ENCODE peak calls at places on chromosomes 12 and 14, in ten cellular contexts. B, F, J, Q, R, A, Y, W, D and L are unnamed samples.

GRCh38 chr12:105935981-105936380 is 202.8 kb downstream of the NUAK1 start:
- DNase-seq in W (no peak), R (no peak), A (no peak), B (peak; percentile 34), F (peak; percentile 74), D (no peak), J (no peak), Q (peak; percentile 49), Y (no peak), L (no peak)

GRCh38 chr14:90383731-90384542 is 12.9 kb upstream of the CALM1 start:
- DNase-seq in A (peak; percentile 23), F (peak; percentile 44), Q (peak; percentile 37), Y (peak; percentile 58), D (peak; percentile 74), R (peak; percentile 60), J (peak; percentile 50), B (peak; percentile 70), W (peak; percentile 72), L (peak; percentile 54)

GRCh38 chr14:33062476-33062875 is 123.8 kb downstream of the NPAS3 start:
- DNase-seq in Q (no peak), A (no peak), F (no peak), Y (no peak), D (no peak), R (no peak), W (no peak), B (no peak), J (no peak), L (no peak)

GRCh38 chr14:75979641-75980422 is 2.0 kb downstream of the TGFB3 start:
- DNase-seq in W (no peak), Q (no peak), F (no peak), D (peak; percentile 34), Y (peak; percentile 30), A (no peak), B (peak; percentile 29), J (no peak), R (peak; percentile 24), L (peak; percentile 27)

GRCh38 chr14:102342238-102342637 is 20.5 kb downstream of the CINP start:
- DNase-seq in B (no peak), Y (no peak), A (no peak), F (no peak), W (no peak), J (no peak), D (no peak), Q (no peak), R (no peak), L (no peak)

GRCh38 chr12:30806989-30807694 is 52.4 kb upstream of the CAPRIN2 start:
- DNase-seq in Q (peak; percentile 75), F (peak; percentile 60), A (no peak), J (peak; percentile 40), W (peak; percentile 67), R (peak; percentile 91), Y (no peak), D (peak; percentile 80), B (peak; percentile 86), L (no peak)

GRCh38 chr12:26863515-26863914 is 30.5 kb upstream of the ITPR2 start:
- DNase-seq in A (no peak), D (peak; percentile 33), J (peak; percentile 45), W (no peak), F (no peak), Y (no peak), B (peak; percentile 38), R (no peak), Q (peak; percentile 26), L (no peak)

GRCh38 chr12:58529897-58530296 is 390.4 kb downstream of the LRIG3 start:
- DNase-seq in J (no peak), R (peak; percentile 98), W (no peak), Q (peak; percentile 88), B (peak; percentile 95), F (peak; percentile 98), D (peak; percentile 93), A (no peak), Y (no peak), L (no peak)

GRCh38 chr14:98136019-98136418 is 1136.0 kb downstream of the BCL11B start:
- DNase-seq in F (no peak), Q (no peak), A (no peak), R (no peak), Y (no peak), D (no peak), J (no peak), W (no peak), B (no peak), L (no peak)

GRCh38 chr12:119036878-119037493 is 55.6 kb downstream of the SRRM4 start:
- DNase-seq in J (peak; percentile 57), Q (no peak), F (no peak), B (no peak), R (no peak), Y (no peak), A (no peak), W (peak; percentile 45), D (peak; percentile 1), L (no peak)

GRCh38 chr12:104680070-104680469 is 223.3 kb downstream of the CHST11 start:
- DNase-seq in R (no peak), B (peak; percentile 51), W (no peak), Y (no peak), J (peak; percentile 36), F (no peak), A (no peak), D (no peak), Q (peak; percentile 28), L (no peak)

GRCh38 chr12:26572131-26572530 is 260.9 kb downstream of the ITPR2 start:
- DNase-seq in J (no peak), W (no peak), A (no peak), B (peak; percentile 4), Y (no peak), D (no peak), R (no peak), Q (no peak), F (peak; percentile 3), L (no peak)

GRCh38 chr12:67415473-67415872 is 146.3 kb downstream of the CAND1 start:
- DNase-seq in Y (no peak), F (peak; percentile 27), D (peak; percentile 56), B (peak; percentile 74), R (peak; percentile 71), W (peak; percentile 52), A (no peak), J (peak; percentile 39), Q (peak; percentile 60), L (no peak)

GRCh38 chr12:130249376-130249775 is 87.1 kb downstream of the FZD10 start:
- DNase-seq in R (no peak), F (no peak), Q (no peak), B (no peak), A (no peak), W (no peak), J (no peak), Y (no peak), D (no peak), L (no peak)

GRCh38 chr12:123948401-123949117 is 24.1 kb downstream of the CCDC92 start:
- DNase-seq in W (no peak), J (peak; percentile 21), B (no peak), R (no peak), Q (no peak), F (no peak), A (no peak), Y (no peak), D (no peak), L (no peak)

GRCh38 chr12:132071001-132071810 is 72.9 kb downstream of the DDX51 start:
- DNase-seq in D (no peak), B (no peak), A (no peak), Y (no peak), Q (no peak), F (no peak), W (no peak), R (no peak), J (no peak), L (no peak)
- TF ChIP-seq CTCF in D (no peak), B (no peak), A (no peak), Y (no peak), Q (no peak), F (no peak), W (no peak), R (no peak), J (no peak), L (no peak)

DNA sequence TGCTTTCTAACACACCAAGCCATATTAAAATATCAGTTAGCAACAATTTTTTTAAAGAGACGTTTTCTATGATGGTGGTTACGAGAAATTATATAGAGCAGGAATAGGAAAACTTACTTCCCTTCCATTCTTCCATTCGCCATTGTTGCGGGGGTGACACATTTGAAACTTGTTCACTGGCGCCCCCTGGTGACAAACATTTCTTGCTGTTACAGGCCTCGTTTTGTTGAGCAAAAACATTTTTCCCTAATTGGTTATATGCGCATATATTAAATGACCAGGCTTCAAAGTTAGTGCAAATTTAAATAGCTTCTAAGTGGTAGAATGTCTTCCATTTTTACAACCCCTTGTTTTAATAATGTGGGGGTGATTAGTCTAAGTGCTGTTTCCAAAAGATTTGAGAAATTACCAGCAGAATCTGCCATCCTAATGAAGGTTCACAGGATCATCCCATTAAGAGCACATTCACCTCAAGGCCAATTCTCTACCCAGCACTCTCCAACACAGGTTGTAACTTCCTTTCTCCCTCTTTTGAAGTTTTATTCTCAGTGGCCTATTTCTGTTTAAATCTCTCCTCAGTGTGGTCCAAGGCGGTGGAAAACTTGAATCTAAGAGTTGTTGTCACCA is 1124.7 kb downstream of the FLRT2 start:
- DNase-seq in Q (peak; percentile 71), D (peak; percentile 20), B (peak; percentile 59), A (peak; percentile 33), W (no peak), Y (peak; percentile 42), F (no peak), J (peak; percentile 78), R (peak; percentile 27), L (peak; percentile 76)
- TF ChIP-seq CTCF in Q (peak; percentile 56), D (peak; percentile 41), B (peak; percentile 32), A (peak; percentile 21), W (peak; percentile 42), Y (no peak), F (peak; percentile 33), J (peak; percentile 49), R (peak; percentile 23), L (peak; percentile 25)

GRCh38 chr12:125185740-125186470 is 120.7 kb downstream of the AACS start:
- DNase-seq in D (peak; percentile 76), F (peak; percentile 55), A (no peak), W (peak; percentile 83), R (peak; percentile 63), J (peak; percentile 85), B (peak; percentile 87), Q (peak; percentile 78), Y (peak; percentile 69), L (peak; percentile 70)
- TF ChIP-seq CTCF in D (peak; percentile 18), F (no peak), A (peak; percentile 75), W (peak; percentile 59), R (peak; percentile 44), J (peak; percentile 43), B (no peak), Q (no peak), Y (no peak), L (no peak)

GRCh38 chr12:83958997-83959396 is 953.6 kb downstream of the SLC6A15 start:
- DNase-seq in Y (no peak), F (no peak), R (no peak), B (peak; percentile 51), Q (peak; percentile 33), W (no peak), A (no peak), D (no peak), J (no peak), L (no peak)

GRCh38 chr12:83954071-83954789 is 958.4 kb downstream of the SLC6A15 start:
- DNase-seq in D (no peak), Q (no peak), B (no peak), W (no peak), A (no peak), R (peak; percentile 5), F (no peak), Y (no peak), J (no peak), L (no peak)

GRCh38 chr12:83960767-83961166 is 951.8 kb downstream of the SLC6A15 start:
- DNase-seq in D (no peak), Y (no peak), F (no peak), W (no peak), R (no peak), J (no peak), A (no peak), B (no peak), Q (no peak), L (no peak)

GRCh38 chr12:83954939-83955601 is 957.5 kb downstream of the SLC6A15 start:
- DNase-seq in Y (no peak), D (peak; percentile 4), Q (peak; percentile 34), B (no peak), F (no peak), J (no peak), W (no peak), R (no peak), A (no peak), L (no peak)
- TF ChIP-seq CTCF in Y (no peak), D (no peak), Q (peak; percentile 57), B (no peak), F (no peak), J (peak; percentile 31), W (peak; percentile 11), R (no peak), A (no peak), L (no peak)